ENCODE peak calls at places on chromosome 6, in six cellular contexts. K is T follicular helper cell; X is mucosa of gallbladder; F is esophagus muscularis mucosa; U is stimulated activated CD4-positive, alpha-beta T cell treated with anti-CD3 and anti-CD28 coated beads, Interleukin-4, amount 100 ng/mL, for 24 hours; D is myocyte. O is an unnamed sample.

GRCh38 chr6:31734703-31735500 is 1.4 kb downstream of the CLIC1 start:
- DNase-seq in X (no peak), F (no peak), D (peak; percentile 81), K (peak; percentile 39), U (peak; percentile 62), O (no peak)

GRCh38 chr6:138431276-138432062 is 27.4 kb downstream of the HEBP2 start:
- DNase-seq in U (no peak), X (no peak), D (no peak), F (no peak), K (no peak), O (no peak)

GRCh38 chr6:82362868-82363267 is 749 bp upstream of the TPBG start:
- DNase-seq in D (peak; percentile 14), X (no peak), F (no peak), U (no peak), K (no peak), O (no peak)

GRCh38 chr6:161353208-161353613 is 79.3 kb upstream of the AGPAT4 start:
- DNase-seq in F (no peak), U (no peak), X (no peak), K (no peak), D (peak; percentile 43), O (no peak)

GRCh38 chr6:131225127-131225526 is 89.9 kb downstream of the AKAP7 start:
- DNase-seq in F (no peak), K (no peak), D (peak; percentile 79), U (no peak), X (no peak), O (no peak)

GRCh38 chr6:108699290-108700041 is 138.7 kb downstream of the FOXO3 start:
- DNase-seq in D (peak; percentile 65), U (no peak), F (no peak), K (no peak), X (no peak), O (no peak)

GRCh38 chr6:359261-360035 is 32.1 kb upstream of the IRF4 start:
- DNase-seq in F (no peak), K (no peak), D (no peak), X (no peak), U (no peak), O (no peak)

GRCh38 chr6:112330071-112330876 is 16.9 kb upstream of the RFPL4B start:
- DNase-seq in K (no peak), D (peak; percentile 54), X (no peak), U (no peak), F (no peak), O (no peak)

GRCh38 chr6:90412538-90413369 is 116.1 kb upstream of the BACH2 start:
- DNase-seq in U (no peak), X (no peak), F (no peak), K (no peak), D (no peak), O (no peak)

GRCh38 chr6:46772754-46773153 is 20.4 kb upstream of the MEP1A start:
- DNase-seq in D (no peak), X (peak; percentile 40), U (no peak), K (no peak), F (no peak), O (no peak)

GRCh38 chr6:5422321-5422915 is 161.1 kb downstream of the FARS2 start:
- DNase-seq in K (no peak), F (no peak), D (peak; percentile 44), U (no peak), X (no peak), O (no peak)

GRCh38 chr6:7649037-7649810 is 59.2 kb downstream of the SNRNP48 start:
- DNase-seq in F (no peak), X (no peak), U (no peak), D (no peak), K (no peak), O (no peak)

GRCh38 chr6:134171517-134171916 is 119.1 kb upstream of the SLC2A12 start:
- DNase-seq in D (no peak), U (no peak), K (no peak), X (no peak), F (no peak), O (no peak)

GRCh38 chr6:35161776-35162607 is 20.9 kb upstream of the TCP11 start:
- DNase-seq in F (no peak), D (no peak), X (no peak), K (no peak), U (no peak), O (peak; percentile 87)

GRCh38 chr6:24219670-24220069 is 93.7 kb downstream of the NRSN1 start:
- DNase-seq in K (no peak), X (no peak), F (no peak), U (no peak), D (no peak), O (no peak)

GRCh38 chr6:108565893-108566292 is 5.2 kb downstream of the FOXO3 start:
- DNase-seq in K (no peak), X (peak; percentile 54), F (no peak), D (peak; percentile 44), U (no peak), O (peak; percentile 62)

GRCh38 chr6:4794140-4794707 is 18.0 kb downstream of the CDYL start:
- DNase-seq in D (no peak), X (no peak), K (no peak), U (no peak), F (no peak), O (no peak)

O was measured in left lobe of liver.